ENCODE peak calls at places on chromosomes 7 and 10, in nine cellular contexts. One of them, this sample, is unnamed.

GRCh38 chr7:85185355-85186082 is 1.3 kb downstream of the SEMA3D start:
- DNase-seq in GM23338: peak; percentile 80
- DNase-seq in sigmoid colon: peak; percentile 72
- DNase-seq in SK-N-SH: peak; percentile 58
- DNase-seq in GM12878: no peak
- DNase-seq in HepG2: no peak
- DNase-seq in stomach: peak; percentile 42
- DNase-seq in HCT116: no peak
- DNase-seq in Panc1: no peak
- DNase-seq in this sample: peak; percentile 80

GRCh38 chr10:5723692-5724091 is 39.1 kb downstream of the TASOR2 start:
- DNase-seq in GM23338: no peak
- DNase-seq in sigmoid colon: no peak
- DNase-seq in SK-N-SH: no peak
- DNase-seq in GM12878: no peak
- DNase-seq in HepG2: no peak
- DNase-seq in stomach: no peak
- DNase-seq in HCT116: no peak
- DNase-seq in Panc1: no peak
- DNase-seq in this sample: no peak

GRCh38 chr10:84706875-84707274 is 378.5 kb downstream of the CCSER2 start:
- DNase-seq in GM23338: no peak
- DNase-seq in sigmoid colon: peak; percentile 79
- DNase-seq in SK-N-SH: no peak
- DNase-seq in GM12878: no peak
- DNase-seq in HepG2: no peak
- DNase-seq in stomach: no peak
- DNase-seq in HCT116: no peak
- DNase-seq in Panc1: no peak
- DNase-seq in this sample: no peak

GRCh38 chr10:7819126-7819470 is 793 bp downstream of the TAF3 start:
- DNase-seq in GM23338: peak; percentile 67
- DNase-seq in sigmoid colon: no peak
- DNase-seq in SK-N-SH: no peak
- DNase-seq in GM12878: no peak
- DNase-seq in HepG2: peak; percentile 51
- DNase-seq in stomach: peak; percentile 51
- DNase-seq in HCT116: no peak
- DNase-seq in Panc1: no peak
- DNase-seq in this sample: no peak

GRCh38 chr10:101140084-101140949 is 9.2 kb downstream of the TLX1 start:
- DNase-seq in GM23338: peak; percentile 58
- DNase-seq in sigmoid colon: no peak
- DNase-seq in SK-N-SH: peak; percentile 47
- DNase-seq in GM12878: no peak
- DNase-seq in HepG2: no peak
- DNase-seq in stomach: no peak
- DNase-seq in HCT116: no peak
- DNase-seq in Panc1: no peak
- DNase-seq in this sample: no peak

GRCh38 chr10:48981310-48981907 is 41.8 kb upstream of the LRRC18 start:
- DNase-seq in GM23338: peak; percentile 89
- DNase-seq in sigmoid colon: no peak
- DNase-seq in SK-N-SH: peak; percentile 85
- DNase-seq in GM12878: no peak
- DNase-seq in HepG2: peak; percentile 24
- DNase-seq in stomach: peak; percentile 41
- DNase-seq in HCT116: peak; percentile 42
- DNase-seq in Panc1: peak; percentile 15
- DNase-seq in this sample: no peak

GRCh38 chr7:142376356-142376997 is 118.6 kb upstream of the PRSS58 start:
- DNase-seq in GM23338: no peak
- DNase-seq in sigmoid colon: no peak
- DNase-seq in SK-N-SH: no peak
- DNase-seq in GM12878: no peak
- DNase-seq in HepG2: no peak
- DNase-seq in stomach: no peak
- DNase-seq in HCT116: no peak
- DNase-seq in Panc1: no peak
- DNase-seq in this sample: no peak

GRCh38 chr10:48469516-48470020 is 135.3 kb downstream of the ARHGAP22 start:
- DNase-seq in GM23338: no peak
- DNase-seq in sigmoid colon: no peak
- DNase-seq in SK-N-SH: peak; percentile 58
- DNase-seq in GM12878: no peak
- DNase-seq in HepG2: no peak
- DNase-seq in stomach: peak; percentile 2
- DNase-seq in HCT116: no peak
- DNase-seq in Panc1: no peak
- DNase-seq in this sample: peak; percentile 59

GRCh38 chr10:28533571-28534304 is 820 bp downstream of the WAC start:
- DNase-seq in GM23338: peak; percentile 72
- DNase-seq in sigmoid colon: peak; percentile 90
- DNase-seq in SK-N-SH: peak; percentile 83
- DNase-seq in GM12878: no peak
- DNase-seq in HepG2: peak; percentile 13
- DNase-seq in stomach: peak; percentile 75
- DNase-seq in HCT116: no peak
- DNase-seq in Panc1: no peak
- DNase-seq in this sample: peak; percentile 81

GRCh38 chr7:151902306-151902705 is 25.4 kb upstream of the PRKAG2 start:
- DNase-seq in GM23338: no peak
- DNase-seq in sigmoid colon: no peak
- DNase-seq in SK-N-SH: no peak
- DNase-seq in GM12878: no peak
- DNase-seq in HepG2: no peak
- DNase-seq in stomach: no peak
- DNase-seq in HCT116: no peak
- DNase-seq in Panc1: no peak
- DNase-seq in this sample: no peak
- TF ChIP-seq POLR2AphosphoS5 in GM23338: no peak
- TF ChIP-seq POLR2AphosphoS5 in sigmoid colon: no peak
- TF ChIP-seq POLR2AphosphoS5 in SK-N-SH: no peak
- TF ChIP-seq POLR2AphosphoS5 in GM12878: no peak
- TF ChIP-seq POLR2AphosphoS5 in HepG2: no peak
- TF ChIP-seq POLR2AphosphoS5 in stomach: no peak
- TF ChIP-seq POLR2AphosphoS5 in HCT116: no peak
- TF ChIP-seq POLR2AphosphoS5 in Panc1: no peak
- TF ChIP-seq POLR2AphosphoS5 in this sample: no peak

GRCh38 chr10:103748020-103748419 is 107.4 kb downstream of the SH3PXD2A start:
- DNase-seq in GM23338: no peak
- DNase-seq in sigmoid colon: no peak
- DNase-seq in SK-N-SH: no peak
- DNase-seq in GM12878: no peak
- DNase-seq in HepG2: no peak
- DNase-seq in stomach: peak; percentile 34
- DNase-seq in HCT116: no peak
- DNase-seq in Panc1: no peak
- DNase-seq in this sample: no peak
- H3K4me3 ChIP-seq in GM23338: no peak overlapping the region
- H3K4me3 ChIP-seq in sigmoid colon: no peak overlapping the region
- H3K4me3 ChIP-seq in SK-N-SH: no peak overlapping the region
- H3K4me3 ChIP-seq in GM12878: no peak overlapping the region
- H3K4me3 ChIP-seq in HepG2: no peak overlapping the region
- H3K4me3 ChIP-seq in stomach: no peak overlapping the region
- H3K4me3 ChIP-seq in HCT116: no peak overlapping the region
- H3K4me3 ChIP-seq in Panc1: no peak overlapping the region
- H3K4me3 ChIP-seq in this sample: no peak overlapping the region

GRCh38 chr10:75403144-75404022 is 1.8 kb upstream of the ZNF503 start:
- DNase-seq in GM23338: peak; percentile 78
- DNase-seq in sigmoid colon: peak; percentile 82
- DNase-seq in SK-N-SH: peak; percentile 71
- DNase-seq in GM12878: no peak
- DNase-seq in HepG2: peak; percentile 18
- DNase-seq in stomach: peak; percentile 63
- DNase-seq in HCT116: no peak
- DNase-seq in Panc1: no peak
- DNase-seq in this sample: no peak
- TF ChIP-seq POLR2AphosphoS5 in GM23338: no peak
- TF ChIP-seq POLR2AphosphoS5 in sigmoid colon: no peak
- TF ChIP-seq POLR2AphosphoS5 in SK-N-SH: peak; percentile 12
- TF ChIP-seq POLR2AphosphoS5 in GM12878: no peak
- TF ChIP-seq POLR2AphosphoS5 in HepG2: no peak
- TF ChIP-seq POLR2AphosphoS5 in stomach: peak; percentile 67
- TF ChIP-seq POLR2AphosphoS5 in HCT116: no peak
- TF ChIP-seq POLR2AphosphoS5 in Panc1: no peak
- TF ChIP-seq POLR2AphosphoS5 in this sample: no peak

DNA sequence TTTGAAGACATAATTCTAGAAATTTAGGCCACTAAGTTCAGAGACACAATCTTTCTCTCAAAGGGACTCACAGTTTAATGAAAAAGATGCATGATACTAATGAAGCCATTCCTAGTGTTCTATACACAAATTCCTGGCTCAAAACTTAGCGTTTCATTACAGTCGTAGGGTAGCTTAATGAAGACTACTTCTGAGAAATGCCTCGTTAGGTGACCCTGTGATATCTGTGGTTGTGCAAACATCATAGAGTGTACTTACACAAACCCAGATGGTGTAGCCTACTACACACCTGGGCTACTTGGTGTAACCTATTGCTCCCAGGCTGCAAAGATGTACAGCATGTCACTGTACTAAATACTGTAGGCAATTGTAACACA is 488 bp upstream of the CHCHD3 start:
- DNase-seq in GM23338: no peak
- DNase-seq in sigmoid colon: no peak
- DNase-seq in SK-N-SH: no peak
- DNase-seq in GM12878: no peak
- DNase-seq in HepG2: no peak
- DNase-seq in stomach: no peak
- DNase-seq in HCT116: no peak
- DNase-seq in Panc1: no peak
- DNase-seq in this sample: no peak
- H3K4me3 ChIP-seq in GM23338: no peak overlapping the region
- H3K4me3 ChIP-seq in sigmoid colon: no peak overlapping the region
- H3K4me3 ChIP-seq in SK-N-SH: no peak overlapping the region
- H3K4me3 ChIP-seq in GM12878: no peak overlapping the region
- H3K4me3 ChIP-seq in HepG2: peak overlapping the region; percentile 52
- H3K4me3 ChIP-seq in stomach: peak overlapping the region; percentile 86
- H3K4me3 ChIP-seq in HCT116: no peak overlapping the region
- H3K4me3 ChIP-seq in Panc1: peak overlapping the region; percentile 23
- H3K4me3 ChIP-seq in this sample: peak overlapping the region; percentile 97

GRCh38 chr7:73669316-73669715 is 1.7 kb downstream of the VPS37D start:
- DNase-seq in GM23338: no peak
- DNase-seq in sigmoid colon: no peak
- DNase-seq in SK-N-SH: peak; percentile 57
- DNase-seq in GM12878: no peak
- DNase-seq in HepG2: no peak
- DNase-seq in stomach: no peak
- DNase-seq in HCT116: no peak
- DNase-seq in Panc1: no peak
- DNase-seq in this sample: no peak

GRCh38 chr7:73671317-73671651 is 3.7 kb downstream of the VPS37D start:
- DNase-seq in GM23338: no peak
- DNase-seq in sigmoid colon: no peak
- DNase-seq in SK-N-SH: peak; percentile 45
- DNase-seq in GM12878: no peak
- DNase-seq in HepG2: no peak
- DNase-seq in stomach: no peak
- DNase-seq in HCT116: no peak
- DNase-seq in Panc1: no peak
- DNase-seq in this sample: no peak

GRCh38 chr7:73668103-73668937 is 689 bp downstream of the VPS37D start:
- DNase-seq in GM23338: no peak
- DNase-seq in sigmoid colon: no peak
- DNase-seq in SK-N-SH: peak; percentile 84
- DNase-seq in GM12878: no peak
- DNase-seq in HepG2: no peak
- DNase-seq in stomach: no peak
- DNase-seq in HCT116: no peak
- DNase-seq in Panc1: no peak
- DNase-seq in this sample: no peak

GRCh38 chr7:73669858-73670385 is 2.3 kb downstream of the VPS37D start:
- DNase-seq in GM23338: no peak
- DNase-seq in sigmoid colon: no peak
- DNase-seq in SK-N-SH: no peak
- DNase-seq in GM12878: no peak
- DNase-seq in HepG2: no peak
- DNase-seq in stomach: no peak
- DNase-seq in HCT116: no peak
- DNase-seq in Panc1: no peak
- DNase-seq in this sample: no peak

GRCh38 chr7:73667344-73668102 is at the start of gene VPS37D:
- DNase-seq in GM23338: peak; percentile 97
- DNase-seq in sigmoid colon: peak; percentile 94
- DNase-seq in SK-N-SH: peak; percentile 100
- DNase-seq in GM12878: peak; percentile 30
- DNase-seq in HepG2: peak; percentile 67
- DNase-seq in stomach: peak; percentile 96
- DNase-seq in HCT116: peak; percentile 67
- DNase-seq in Panc1: no peak
- DNase-seq in this sample: peak; percentile 93
- TF ChIP-seq POLR2AphosphoS5 in GM23338: peak; percentile 19
- TF ChIP-seq POLR2AphosphoS5 in sigmoid colon: no peak
- TF ChIP-seq POLR2AphosphoS5 in SK-N-SH: no peak
- TF ChIP-seq POLR2AphosphoS5 in GM12878: no peak
- TF ChIP-seq POLR2AphosphoS5 in HepG2: no peak
- TF ChIP-seq POLR2AphosphoS5 in stomach: no peak
- TF ChIP-seq POLR2AphosphoS5 in HCT116: peak; percentile 72
- TF ChIP-seq POLR2AphosphoS5 in Panc1: no peak
- TF ChIP-seq POLR2AphosphoS5 in this sample: no peak

DNA sequence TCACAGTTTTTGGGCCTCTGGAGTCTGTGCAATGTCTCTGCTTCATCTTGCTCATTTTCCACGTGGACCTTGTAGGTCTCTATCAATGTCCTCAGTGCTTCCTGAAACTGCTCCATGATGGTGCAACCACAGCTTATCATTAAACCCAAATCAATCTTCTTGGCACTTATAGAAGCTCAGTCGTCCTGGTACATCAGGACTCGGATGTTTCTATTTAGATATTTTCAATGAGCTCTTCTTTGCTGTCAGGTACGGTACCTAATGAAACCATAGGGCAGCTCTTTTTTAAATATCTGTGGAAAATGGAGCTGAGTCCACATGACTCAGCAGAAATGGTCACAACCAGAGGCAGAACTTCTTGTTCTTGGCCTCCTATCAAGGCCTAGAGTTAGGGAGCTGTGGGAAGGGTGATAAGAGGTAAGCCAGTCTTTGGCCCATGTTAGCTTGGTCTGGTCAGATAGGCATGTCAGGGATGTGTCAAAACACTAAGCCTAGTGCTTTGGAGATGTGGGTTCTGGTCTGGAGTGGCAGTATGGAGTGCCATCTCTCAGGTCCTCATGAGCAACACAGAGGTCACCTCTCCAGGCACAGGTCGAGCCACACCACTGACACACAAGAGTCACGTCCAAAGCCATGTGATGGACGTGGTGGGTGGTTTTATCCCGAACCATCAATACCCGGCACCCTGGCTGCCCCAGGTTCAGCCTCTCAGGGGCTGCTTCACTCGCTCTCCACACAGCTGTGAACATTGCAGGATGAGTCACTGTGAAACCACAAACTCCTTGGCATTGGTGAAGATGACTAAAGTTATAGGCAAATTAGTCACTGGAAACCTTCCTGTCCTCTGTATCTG is 87.0 kb downstream of the TBXAS1 start:
- DNase-seq in GM23338: no peak
- DNase-seq in sigmoid colon: no peak
- DNase-seq in SK-N-SH: peak; percentile 23
- DNase-seq in GM12878: peak; percentile 91
- DNase-seq in HepG2: no peak
- DNase-seq in stomach: peak; percentile 46
- DNase-seq in HCT116: peak; percentile 92
- DNase-seq in Panc1: peak; percentile 95
- DNase-seq in this sample: no peak
- H3K4me3 ChIP-seq in GM23338: no peak overlapping the region
- H3K4me3 ChIP-seq in sigmoid colon: no peak overlapping the region
- H3K4me3 ChIP-seq in SK-N-SH: no peak overlapping the region
- H3K4me3 ChIP-seq in GM12878: no peak overlapping the region
- H3K4me3 ChIP-seq in HepG2: no peak overlapping the region
- H3K4me3 ChIP-seq in stomach: no peak overlapping the region
- H3K4me3 ChIP-seq in HCT116: no peak overlapping the region
- H3K4me3 ChIP-seq in Panc1: no peak overlapping the region
- H3K4me3 ChIP-seq in this sample: no peak overlapping the region